ENCODE peak calls at places on chromosomes 1 and 21, in five cellular contexts. N, X, A, V and D are unnamed samples.

GRCh38 chr21:31577280-31577679 is 82.2 kb upstream of the SOD1 start:
- DNase-seq in N (no peak), A (no peak), V (no peak), X (no peak), D (no peak)

GRCh38 chr1:228149341-228150020 is at the start of gene GJC2:
- DNase-seq in X (peak; percentile 46), N (no peak), V (peak; percentile 73), A (peak; percentile 31), D (no peak)

GRCh38 chr1:193141804-193142203 is 20.0 kb downstream of the CDC73 start:
- DNase-seq in V (no peak), N (no peak), X (no peak), A (no peak), D (no peak)

GRCh38 chr1:3034162-3034561 is 12.9 kb downstream of the ACTRT2 start:
- DNase-seq in A (no peak), N (no peak), V (no peak), X (no peak), D (no peak)

GRCh38 chr1:218585565-218586184 is 240.5 kb downstream of the TGFB2 start:
- DNase-seq in N (no peak), A (no peak), X (no peak), V (no peak), D (no peak)

GRCh38 chr21:45615145-45615711 is 28.3 kb upstream of the PCBP3 start:
- DNase-seq in V (no peak), A (no peak), N (peak; percentile 75), X (no peak), D (peak; percentile 90)

GRCh38 chr1:229253170-229253974 is 17.5 kb upstream of the RAB4A start:
- DNase-seq in N (no peak), V (no peak), X (no peak), A (peak; percentile 34), D (no peak)

GRCh38 chr1:14972107-14972506 is 181.4 kb upstream of the TMEM51 start:
- DNase-seq in N (no peak), V (no peak), A (no peak), X (no peak), D (no peak)

GRCh38 chr1:26733982-26734381 is 38.2 kb downstream of the ARID1A start:
- DNase-seq in V (no peak), A (peak; percentile 96), X (no peak), N (no peak), D (no peak)

GRCh38 chr21:41681939-41682718 is 84.7 kb downstream of the RIPK4 start:
- DNase-seq in X (no peak), A (no peak), N (no peak), V (no peak), D (no peak)

GRCh38 chr1:4656533-4657140 is 2.2 kb downstream of the AJAP1 start:
- DNase-seq in X (no peak), A (no peak), V (no peak), N (no peak), D (no peak)

GRCh38 chr1:113452921-113453770 is 62.8 kb downstream of the MAGI3 start:
- DNase-seq in V (no peak), A (peak; percentile 42), N (no peak), X (no peak), D (no peak)

GRCh38 chr1:198175418-198176170 is 18.8 kb downstream of the NEK7 start:
- DNase-seq in N (no peak), X (no peak), A (peak; percentile 45), V (no peak), D (no peak)

GRCh38 chr1:95308276-95308675 is 74.3 kb downstream of the RWDD3 start:
- DNase-seq in N (no peak), V (no peak), X (no peak), A (no peak), D (no peak)

GRCh38 chr1:85577421-85578320 is 2.9 kb upstream of the CCN1 start:
- DNase-seq in N (no peak), X (no peak), A (no peak), V (peak; percentile 53), D (no peak)

GRCh38 chr1:18901952-18902522 is 318 bp downstream of the ALDH4A1 start:
- DNase-seq in V (no peak), A (no peak), N (no peak), X (no peak), D (peak; percentile 5)

GRCh38 chr21:32245971-32246370 is 32.9 kb downstream of the MIS18A start:
- DNase-seq in X (no peak), N (no peak), V (no peak), A (no peak), D (no peak)

GRCh38 chr1:225735252-225736149 is 42.1 kb upstream of the SRP9 start:
- DNase-seq in A (peak; percentile 97), V (peak; percentile 80), N (no peak), X (peak; percentile 57), D (no peak)

GRCh38 chr1:184790642-184791041 is 36.0 kb upstream of the EDEM3 start:
- DNase-seq in V (no peak), X (no peak), A (peak; percentile 33), N (no peak), D (no peak)

GRCh38 chr21:40143822-40144525 is 276.7 kb downstream of the PCP4 start:
- DNase-seq in A (peak; percentile 36), N (peak; percentile 6), X (no peak), V (peak; percentile 32), D (no peak)

GRCh38 chr1:230633469-230633868 is 8.8 kb upstream of the COG2 start:
- DNase-seq in V (no peak), A (no peak), X (no peak), N (no peak), D (no peak)

GRCh38 chr1:164725401-164725800 is 166.4 kb downstream of the PBX1 start:
- DNase-seq in X (no peak), N (no peak), A (peak; percentile 98), V (no peak), D (no peak)